ENCODE peak calls at places on chromosomes 6 and 20, in ten cellular contexts. C is T-helper 2 cell, J is SW 1271, O is neuronal stem cell, R is NCI-H1417 treated with DMSO at 0.1 percent for 48 hours, T is amniotic stem cell, Y is activated gamma-delta T cell treated with Interleukin-2 at 50 U/mL for 16 hours, K is tibial artery, H is H1, S is left cardiac atrium. G is an unnamed sample.

GRCh38 chr20:542777-543368 is 717 bp downstream of the CSNK2A1 start:
- DNase-seq in C (no peak), J (no peak), O (no peak), R (no peak), T (no peak), Y (peak; percentile 10), K (no peak), H (no peak), S (peak; percentile 28), G (no peak)

GRCh38 chr20:60123652-60124051 is 165.4 kb downstream of the CDH26 start:
- DNase-seq in C (no peak), J (no peak), O (no peak), R (no peak), T (no peak), Y (no peak), K (no peak), H (no peak), S (no peak), G (no peak)

GRCh38 chr20:22962567-22963439 is 72.3 kb upstream of the SSTR4 start:
- DNase-seq in C (no peak), J (no peak), O (no peak), R (no peak), T (no peak), Y (no peak), K (no peak), H (no peak), S (no peak), G (no peak)

GRCh38 chr6:148973809-148974208 is 227.0 kb downstream of the UST start:
- DNase-seq in C (no peak), J (no peak), O (no peak), R (no peak), T (no peak), Y (no peak), K (no peak), H (no peak), S (no peak), G (no peak)

GRCh38 chr6:148398244-148398643 is 55.6 kb downstream of the SASH1 start:
- DNase-seq in C (no peak), J (no peak), O (no peak), R (no peak), T (no peak), Y (no peak), K (no peak), H (no peak), S (no peak), G (no peak)

GRCh38 chr20:13426870-13427269 is 205.8 kb downstream of the ISM1 start:
- DNase-seq in C (no peak), J (no peak), O (no peak), R (no peak), T (no peak), Y (no peak), K (no peak), H (no peak), S (no peak), G (no peak)

GRCh38 chr6:134866563-134866962 is 83.3 kb downstream of the ALDH8A1 start:
- DNase-seq in C (no peak), J (no peak), O (no peak), R (no peak), T (no peak), Y (no peak), K (no peak), H (no peak), S (no peak), G (no peak)

GRCh38 chr6:22141271-22141745 is 155.5 kb downstream of the PRL start:
- DNase-seq in C (no peak), J (no peak), O (no peak), R (peak; percentile 40), T (no peak), Y (no peak), K (no peak), H (no peak), S (no peak), G (no peak)

GRCh38 chr20:22686097-22686496 is 101.7 kb upstream of the FOXA2 start:
- DNase-seq in C (no peak), J (peak; percentile 9), O (no peak), R (no peak), T (peak; percentile 11), Y (no peak), K (no peak), H (peak; percentile 33), S (peak; percentile 70), G (peak; percentile 19)

GRCh38 chr6:25337004-25337403 is 57.8 kb downstream of the CARMIL1 start:
- DNase-seq in C (no peak), J (no peak), O (no peak), R (no peak), T (no peak), Y (no peak), K (no peak), H (no peak), S (no peak), G (no peak)

GRCh38 chr6:53846250-53846649 is 51.4 kb downstream of the LRRC1 start:
- DNase-seq in C (no peak), J (no peak), O (no peak), R (no peak), T (no peak), Y (no peak), K (no peak), H (no peak), S (no peak), G (no peak)

GRCh38 chr6:100023798-100024197 is 29.8 kb upstream of the MCHR2 start:
- DNase-seq in C (no peak), J (no peak), O (no peak), R (no peak), T (no peak), Y (no peak), K (no peak), H (no peak), S (no peak), G (no peak)

GRCh38 chr6:35677456-35677855 is 11.3 kb downstream of the FKBP5 start:
- DNase-seq in C (no peak), J (no peak), O (no peak), R (no peak), T (no peak), Y (no peak), K (no peak), H (no peak), S (no peak), G (no peak)

GRCh38 chr6:150878347-150879213 is 13.1 kb downstream of the MTHFD1L start:
- DNase-seq in C (no peak), J (no peak), O (no peak), R (no peak), T (no peak), Y (no peak), K (no peak), H (no peak), S (no peak), G (no peak)

GRCh38 chr6:148431413-148431812 is 88.8 kb downstream of the SASH1 start:
- DNase-seq in C (no peak), J (no peak), O (no peak), R (no peak), T (no peak), Y (no peak), K (no peak), H (no peak), S (no peak), G (no peak)

GRCh38 chr6:1610497-1611321 is 994 bp downstream of the FOXC1 start:
- DNase-seq in C (no peak), J (no peak), O (no peak), R (no peak), T (no peak), Y (no peak), K (no peak), H (no peak), S (no peak), G (peak; percentile 66)

GRCh38 chr20:62835931-62836861 is 19.3 kb downstream of the COL9A3 start:
- DNase-seq in C (no peak), J (no peak), O (no peak), R (no peak), T (no peak), Y (no peak), K (no peak), H (no peak), S (no peak), G (no peak)

GRCh38 chr20:11748436-11748835 is 169.3 kb upstream of the BTBD3 start:
- DNase-seq in C (no peak), J (no peak), O (no peak), R (no peak), T (no peak), Y (no peak), K (no peak), H (no peak), S (no peak), G (no peak)

GRCh38 chr6:52953911-52954839 is 40.9 kb downstream of the GSTA4 start:
- DNase-seq in C (no peak), J (no peak), O (no peak), R (no peak), T (no peak), Y (no peak), K (no peak), H (no peak), S (no peak), G (no peak)

GRCh38 chr6:89359561-89359960 is 7.0 kb upstream of the UBE2J1 start:
- DNase-seq in C (no peak), J (no peak), O (no peak), R (no peak), T (no peak), Y (no peak), K (no peak), H (no peak), S (no peak), G (no peak)